ENCODE peak calls at places on chromosome 1, in five cellular contexts. Z is epithelial cell of esophagus, H is AG10803, P is hepatocyte, T is MM.1S. Q is an unnamed sample.

GRCh38 chr1:248686815-248687214 is 15.8 kb downstream of the OR14I1 start:
- DNase-seq in Z (no peak), H (no peak), P (no peak), T (peak; percentile 50), Q (no peak)

GRCh38 chr1:227769601-227770494 is 34.6 kb downstream of the SNAP47 start:
- DNase-seq in Z (no peak), H (no peak), P (no peak), T (no peak), Q (no peak)

GRCh38 chr1:46757256-46757955 is 38.5 kb upstream of the EFCAB14 start:
- DNase-seq in Z (peak; percentile 75), H (no peak), P (no peak), T (no peak), Q (peak; percentile 12)

GRCh38 chr1:44076093-44076492 is 42.5 kb upstream of the KLF17 start:
- DNase-seq in Z (peak; percentile 32), H (peak; percentile 39), P (no peak), T (no peak), Q (peak; percentile 35)

GRCh38 chr1:48773133-48773532 is 3.6 kb downstream of the BEND5 start:
- DNase-seq in Z (no peak), H (no peak), P (no peak), T (no peak), Q (no peak)

GRCh38 chr1:204354579-204354978 is 5.2 kb downstream of the PLEKHA6 start:
- DNase-seq in Z (no peak), H (no peak), P (no peak), T (no peak), Q (no peak)

GRCh38 chr1:212124891-212125582 is 89.5 kb downstream of the DTL start:
- DNase-seq in Z (peak; percentile 83), H (no peak), P (no peak), T (no peak), Q (no peak)

GRCh38 chr1:173420330-173420806 is 56.8 kb upstream of the PRDX6 start:
- DNase-seq in Z (peak; percentile 78), H (peak; percentile 71), P (peak; percentile 88), T (peak; percentile 81), Q (peak; percentile 88)

GRCh38 chr1:156492591-156493080 is 7.9 kb downstream of the MEF2D start:
- DNase-seq in Z (no peak), H (no peak), P (no peak), T (no peak), Q (no peak)

GRCh38 chr1:232381676-232382075 is 248.3 kb downstream of the SIPA1L2 start:
- DNase-seq in Z (no peak), H (no peak), P (no peak), T (no peak), Q (no peak)

GRCh38 chr1:200373811-200374231 is 36.0 kb downstream of the ZNF281 start:
- DNase-seq in Z (peak; percentile 35), H (no peak), P (no peak), T (no peak), Q (no peak)

GRCh38 chr1:7207875-7208646 is 422.8 kb downstream of the CAMTA1 start:
- DNase-seq in Z (peak; percentile 77), H (peak; percentile 54), P (peak; percentile 71), T (peak; percentile 51), Q (peak; percentile 35)

GRCh38 chr1:44664730-44665370 is 9.4 kb downstream of the TMEM53 start:
- DNase-seq in Z (no peak), H (no peak), P (no peak), T (no peak), Q (no peak)

GRCh38 chr1:21261551-21262281 is 28.5 kb downstream of the ECE1 start:
- DNase-seq in Z (peak; percentile 83), H (peak; percentile 95), P (peak; percentile 83), T (no peak), Q (peak; percentile 94)

GRCh38 chr1:31111290-31111951 is 45.9 kb upstream of the PUM1 start:
- DNase-seq in Z (peak; percentile 83), H (peak; percentile 77), P (peak; percentile 67), T (no peak), Q (no peak)

GRCh38 chr1:2174348-2175054 is 20.1 kb downstream of the FAAP20 start:
- DNase-seq in Z (peak; percentile 72), H (peak; percentile 48), P (peak; percentile 79), T (peak; percentile 21), Q (peak; percentile 61)

GRCh38 chr1:35655196-35655595 is 13.9 kb upstream of the PSMB2 start:
- DNase-seq in Z (no peak), H (no peak), P (no peak), T (no peak), Q (no peak)

GRCh38 chr1:70627910-70628309 is 216.8 kb downstream of the CTH start:
- DNase-seq in Z (peak; percentile 68), H (peak; percentile 22), P (peak; percentile 13), T (no peak), Q (peak; percentile 3)

GRCh38 chr1:230282157-230282556 is 144.0 kb downstream of the PGBD5 start:
- DNase-seq in Z (no peak), H (no peak), P (peak; percentile 52), T (no peak), Q (no peak)

GRCh38 chr1:226827458-226827857 is 43.0 kb upstream of the PSEN2 start:
- DNase-seq in Z (no peak), H (peak; percentile 38), P (no peak), T (no peak), Q (peak; percentile 73)

GRCh38 chr1:156727914-156728598 is at the start of gene METTL25B:
- DNase-seq in Z (peak; percentile 88), H (peak; percentile 75), P (peak; percentile 93), T (peak; percentile 93), Q (peak; percentile 74)

GRCh38 chr1:41649445-41650175 is 165.1 kb upstream of the EDN2 start:
- DNase-seq in Z (no peak), H (no peak), P (no peak), T (no peak), Q (no peak)

GRCh38 chr1:89894210-89894668 is 73.4 kb downstream of the LRRC8D start:
- DNase-seq in Z (peak; percentile 68), H (peak; percentile 88), P (no peak), T (no peak), Q (peak; percentile 90)

GRCh38 chr1:10578070-10578469 is 103.3 kb downstream of the PEX14 start:
- DNase-seq in Z (no peak), H (no peak), P (no peak), T (no peak), Q (no peak)

GRCh38 chr1:150610576-150610975 is 18.8 kb downstream of the ENSA start:
- DNase-seq in Z (no peak), H (no peak), P (no peak), T (no peak), Q (no peak)

GRCh38 chr1:150615346-150616201 is 13.8 kb downstream of the ENSA start:
- DNase-seq in Z (no peak), H (no peak), P (no peak), T (no peak), Q (no peak)

GRCh38 chr1:150609726-150610125 is 19.7 kb downstream of the ENSA start:
- DNase-seq in Z (no peak), H (peak; percentile 37), P (no peak), T (no peak), Q (peak; percentile 56)

GRCh38 chr1:150612014-150612345 is 17.4 kb downstream of the ENSA start:
- DNase-seq in Z (no peak), H (no peak), P (no peak), T (peak; percentile 11), Q (no peak)

DNA sequence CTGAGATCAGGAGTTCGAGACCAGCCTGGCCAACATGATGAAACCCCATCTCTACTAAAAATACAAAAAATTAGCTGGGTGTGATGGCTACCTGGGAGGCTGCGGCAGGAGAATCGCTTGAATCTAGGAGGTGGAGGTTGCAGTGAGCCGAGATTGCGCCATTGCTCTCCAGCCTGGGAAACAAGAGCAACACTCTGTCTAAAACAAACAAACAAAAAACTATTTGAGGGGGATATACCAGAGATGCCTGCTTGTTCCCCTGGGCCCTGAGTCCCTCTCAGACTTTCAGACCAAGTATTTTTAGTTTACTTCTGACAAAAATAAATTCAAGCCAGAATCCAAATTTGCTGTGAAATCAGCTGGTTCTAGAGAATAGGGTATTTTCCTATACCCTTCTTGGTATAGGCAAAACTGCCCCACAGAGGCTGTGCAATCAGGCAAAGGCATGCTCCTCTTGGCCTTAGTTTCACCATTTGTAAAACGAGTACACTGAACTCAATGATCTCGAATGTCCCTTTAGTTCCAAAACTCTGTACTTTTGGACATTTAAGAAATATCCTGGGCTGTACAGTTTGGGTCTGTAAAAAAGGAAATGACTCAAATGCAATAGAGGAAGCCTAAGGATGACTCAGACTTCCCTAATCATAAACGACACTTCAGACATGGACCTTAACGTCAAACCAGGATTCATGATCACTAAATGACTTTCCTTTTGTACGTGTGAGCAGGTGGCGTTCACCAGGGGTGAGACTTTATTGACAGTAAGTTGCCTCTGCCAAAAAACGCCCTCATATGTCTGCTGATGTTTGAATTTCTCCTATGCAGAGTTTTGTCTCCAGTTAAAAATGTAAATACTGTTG is 16.1 kb downstream of the ENSA start:
- DNase-seq in Z (peak; percentile 85), H (peak; percentile 70), P (peak; percentile 54), T (peak; percentile 70), Q (peak; percentile 88)
- H3K4me3 ChIP-seq in Z (no peak overlapping the region), H (peak overlapping the region; percentile 31), P (no peak overlapping the region), T (peak overlapping the region; percentile 8), Q (no peak overlapping the region)

DNA sequence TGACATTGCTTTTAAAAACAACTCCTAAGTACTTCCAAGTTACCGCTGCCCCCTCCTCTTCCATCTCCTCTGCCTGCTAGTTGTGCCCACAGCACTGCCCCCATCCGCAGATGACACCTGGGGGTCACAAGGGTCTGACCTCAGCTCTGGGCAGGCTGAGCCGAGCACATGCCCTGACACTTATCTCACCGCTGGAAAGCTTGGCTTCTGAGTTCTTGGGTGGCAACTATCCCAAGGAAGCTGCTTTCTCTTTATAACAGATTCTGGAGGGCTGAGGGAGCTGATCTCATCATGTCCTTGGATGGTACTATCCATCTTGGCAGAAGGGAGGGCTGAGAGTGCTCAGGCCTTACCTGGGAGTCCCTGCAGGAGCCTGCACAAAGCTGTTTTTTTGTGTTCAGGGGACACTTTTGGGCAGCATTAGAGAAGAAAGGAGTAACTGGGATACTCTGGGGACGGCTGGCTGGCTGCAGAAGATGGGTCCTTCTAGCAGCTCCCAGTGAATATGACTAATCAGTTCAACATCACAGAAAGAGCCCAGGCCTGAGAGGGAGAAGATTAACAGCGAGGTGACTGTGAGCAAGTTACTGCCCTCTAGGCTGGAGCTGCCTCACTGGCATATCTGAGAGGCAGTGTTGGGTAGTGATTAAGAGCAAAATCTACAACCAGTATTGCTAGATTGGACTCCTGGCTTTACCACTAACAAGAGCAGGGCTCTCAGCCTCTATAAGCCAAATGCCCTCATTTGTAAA is 71.6 kb downstream of the PLXNA2 start:
- DNase-seq in Z (peak; percentile 50), H (no peak), P (no peak), T (no peak), Q (no peak)
- TF ChIP-seq CTCF in Z (no peak), H (peak; percentile 14), P (no peak), T (no peak), Q (no peak)

GRCh38 chr1:24934300-24935195 is 4.5 kb upstream of the RUNX3 start:
- DNase-seq in Z (no peak), H (no peak), P (no peak), T (no peak), Q (no peak)

GRCh38 chr1:24932284-24932683 is 2.2 kb upstream of the RUNX3 start:
- DNase-seq in Z (peak; percentile 31), H (peak; percentile 11), P (peak; percentile 77), T (peak; percentile 63), Q (no peak)

GRCh38 chr1:24933468-24933867 is 3.4 kb upstream of the RUNX3 start:
- DNase-seq in Z (no peak), H (no peak), P (no peak), T (no peak), Q (no peak)

GRCh38 chr1:24931481-24932221 is 1.6 kb upstream of the RUNX3 start:
- DNase-seq in Z (no peak), H (no peak), P (no peak), T (no peak), Q (no peak)

GRCh38 chr1:24932725-24933294 is 2.7 kb upstream of the RUNX3 start:
- DNase-seq in Z (no peak), H (no peak), P (no peak), T (no peak), Q (no peak)
- H3K4me3 ChIP-seq in Z (no peak overlapping the region), H (no peak overlapping the region), P (no peak overlapping the region), T (no peak overlapping the region), Q (no peak overlapping the region)

GRCh38 chr1:67144696-67145095 is 9.9 kb upstream of the C1orf141 start:
- DNase-seq in Z (peak; percentile 10), H (no peak), P (no peak), T (no peak), Q (no peak)
- TF ChIP-seq CTCF in Z (no peak), H (peak; percentile 46), P (peak; percentile 32), T (peak; percentile 26), Q (peak; percentile 26)

Q was measured in fibroblast of the aortic adventitia.